ENCODE peak calls at places on chromosomes 16 and 17, in seven cellular contexts. Y is mucosa of gallbladder; F is activated T-helper 1 cell treated with anti-CD3 and anti-CD28 coated beads, Interleukin-12 subunit alpha, Interleukin-12 subunit beta, Interleukin-2, Interleukin-4 antibody, amounts not matched to agents 30 ng/mL and 10 ng/mL and 1 ng/mL, durations not matched to agents 14 hours and 24 hours and 36 hours; Q is activated T-cell treated with anti-CD3 and anti-CD28 coated beads, Interleukin-2, amount 50 U/mL, for 1 hour; M is AG04449; X is stimulated activated naive CD8-positive, alpha-beta T cell treated with anti-CD3 and anti-CD28 coated beads, Interleukin-15, Interleukin-2, amounts not matched to agents 100 U/mL and 50 U/mL, for 24 hours; C is NCI-H2227 treated with DMSO at 0.1 percent for 48 hours. L is an unnamed sample.

GRCh38 chr17:69814031-69814430 is 261.0 kb upstream of the KCNJ16 start:
- DNase-seq in Y (no peak), F (no peak), Q (no peak), M (no peak), X (no peak), C (no peak), L (no peak)

GRCh38 chr16:24988593-24989338 is 26.4 kb downstream of the ARHGAP17 start:
- DNase-seq in Y (peak), F (no peak), Q (no peak), M (no peak), X (peak), C (no peak), L (peak)

GRCh38 chr16:10922328-10923145 is 19.7 kb downstream of the DEXI start:
- DNase-seq in Y (no peak), F (no peak), Q (no peak), M (no peak), X (no peak), C (no peak), L (peak)

GRCh38 chr17:31327534-31328526 is 6.4 kb upstream of the EVI2A start:
- DNase-seq in Y (no peak), F (no peak), Q (no peak), M (peak), X (no peak), C (no peak), L (no peak)

GRCh38 chr16:23317266-23317661 is 15.2 kb downstream of the SCNN1B start:
- DNase-seq in Y (no peak), F (no peak), Q (no peak), M (no peak), X (no peak), C (no peak), L (no peak)

GRCh38 chr17:28335959-28336871 is 654 bp downstream of the TNFAIP1 start:
- DNase-seq in Y (peak), F (no peak), Q (peak), M (peak), X (peak), C (peak), L (peak)

GRCh38 chr17:16456770-16457316 is 35.1 kb downstream of the LRRC75A start:
- DNase-seq in Y (no peak), F (no peak), Q (no peak), M (no peak), X (no peak), C (no peak), L (no peak)

GRCh38 chr17:81483085-81483861 is 29.3 kb downstream of the ACTG1 start:
- DNase-seq in Y (no peak), F (no peak), Q (peak), M (no peak), X (peak), C (no peak), L (no peak)

GRCh38 chr16:2295056-2295798 is 27.3 kb upstream of the RNPS1 start:
- DNase-seq in Y (no peak), F (no peak), Q (no peak), M (no peak), X (no peak), C (no peak), L (no peak)

GRCh38 chr17:61309857-61310256 is 89.8 kb upstream of the TBX2 start:
- DNase-seq in Y (no peak), F (no peak), Q (no peak), M (peak), X (no peak), C (no peak), L (no peak)

GRCh38 chr17:48385303-48385702 is 44.7 kb downstream of the SKAP1 start:
- DNase-seq in Y (no peak), F (no peak), Q (no peak), M (no peak), X (no peak), C (no peak), L (no peak)

GRCh38 chr16:84511821-84512220 is 7.4 kb upstream of the MEAK7 start:
- DNase-seq in Y (no peak), F (no peak), Q (no peak), M (no peak), X (no peak), C (no peak), L (no peak)

GRCh38 chr17:31688704-31689103 is 170.3 kb downstream of the COPRS start:
- DNase-seq in Y (no peak), F (no peak), Q (no peak), M (no peak), X (no peak), C (no peak), L (peak)

GRCh38 chr16:89904606-89905510 is 13.8 kb upstream of the MC1R start:
- DNase-seq in Y (no peak), F (no peak), Q (no peak), M (no peak), X (no peak), C (no peak), L (no peak)

GRCh38 chr17:21014498-21014897 is 28.3 kb downstream of the USP22 start:
- DNase-seq in Y (no peak), F (no peak), Q (no peak), M (no peak), X (no peak), C (no peak), L (no peak)

GRCh38 chr17:77735341-77736206 is 222.9 kb upstream of the TNRC6C start:
- DNase-seq in Y (no peak), F (no peak), Q (no peak), M (no peak), X (no peak), C (peak), L (peak)

GRCh38 chr17:56160395-56160889 is 7.2 kb downstream of the ANKFN1 start:
- DNase-seq in Y (no peak), F (no peak), Q (no peak), M (no peak), X (no peak), C (no peak), L (no peak)

GRCh38 chr16:3101841-3102470 is 2.9 kb upstream of the ZSCAN10 start:
- DNase-seq in Y (no peak), F (no peak), Q (no peak), M (no peak), X (peak), C (no peak), L (no peak)

GRCh38 chr16:31877876-31878642 is 4.5 kb downstream of the ZNF267 start:
- DNase-seq in Y (no peak), F (no peak), Q (no peak), M (no peak), X (no peak), C (no peak), L (no peak)

GRCh38 chr16:17836868-17837602 is 366.3 kb upstream of the XYLT1 start:
- DNase-seq in Y (no peak), F (no peak), Q (no peak), M (peak), X (no peak), C (no peak), L (no peak)

GRCh38 chr17:7523033-7523432 is 25.8 kb upstream of the TNFSF12 start:
- DNase-seq in Y (peak), F (peak), Q (peak), M (no peak), X (peak), C (no peak), L (no peak)

GRCh38 chr16:56317998-56318912 is 107.1 kb downstream of the AMFR start:
- DNase-seq in Y (peak), F (peak), Q (peak), M (no peak), X (peak), C (peak), L (peak)

GRCh38 chr17:50519141-50519834 is 11.0 kb downstream of the MYCBPAP start:
- DNase-seq in Y (no peak), F (no peak), Q (no peak), M (no peak), X (no peak), C (no peak), L (no peak)

GRCh38 chr17:17911003-17911613 is 61.1 kb downstream of the TOM1L2 start:
- DNase-seq in Y (no peak), F (no peak), Q (no peak), M (no peak), X (no peak), C (no peak), L (no peak)

GRCh38 chr17:12789976-12790805 is 893 bp downstream of the ARHGAP44 start:
- DNase-seq in Y (no peak), F (no peak), Q (no peak), M (no peak), X (no peak), C (no peak), L (no peak)

GRCh38 chr16:13401631-13402030 is 500.2 kb downstream of the SHISA9 start:
- DNase-seq in Y (no peak), F (no peak), Q (no peak), M (no peak), X (no peak), C (no peak), L (no peak)

GRCh38 chr17:63984206-63984605 is 11.5 kb upstream of the SCN4A start:
- DNase-seq in Y (no peak), F (no peak), Q (no peak), M (peak), X (no peak), C (no peak), L (no peak)

GRCh38 chr17:30309591-30309990 is 17.8 kb upstream of the BLMH start:
- DNase-seq in Y (no peak), F (no peak), Q (no peak), M (no peak), X (no peak), C (no peak), L (no peak)

GRCh38 chr17:18018411-18018921 is 20.5 kb downstream of the ATPAF2 start:
- DNase-seq in Y (no peak), F (no peak), Q (no peak), M (no peak), X (no peak), C (no peak), L (peak)

GRCh38 chr17:32356378-32356743 is 6.4 kb downstream of the ZNF207 start:
- DNase-seq in Y (no peak), F (no peak), Q (no peak), M (no peak), X (no peak), C (no peak), L (no peak)

GRCh38 chr16:73064227-73064995 is 16.5 kb upstream of the ZFHX3 start:
- DNase-seq in Y (no peak), F (no peak), Q (no peak), M (peak), X (no peak), C (no peak), L (no peak)

GRCh38 chr17:59277031-59277430 is 54.4 kb upstream of the YPEL2 start:
- DNase-seq in Y (no peak), F (no peak), Q (no peak), M (no peak), X (no peak), C (no peak), L (no peak)

GRCh38 chr16:67431077-67431804 is at the start of gene HSD11B2:
- DNase-seq in Y (no peak), F (peak), Q (peak), M (no peak), X (peak), C (peak), L (peak)

GRCh38 chr17:81171941-81172340 is 5.9 kb upstream of the AATK start:
- DNase-seq in Y (no peak), F (no peak), Q (no peak), M (no peak), X (no peak), C (no peak), L (no peak)

GRCh38 chr17:45775576-45776011 is 8.5 kb upstream of the CRHR1 start:
- DNase-seq in Y (peak), F (no peak), Q (no peak), M (no peak), X (no peak), C (no peak), L (peak)

L was measured in left lobe of liver.